ENCODE peak calls at places on chromosome 18, in six cellular contexts. L is H9, G is IMR-90, N is trophoblast cell, B is H1, X is neuronal stem cell. U is an unnamed sample.

GRCh38 chr18:14117611-14118010 is 14.6 kb downstream of the ZNF519 start:
- DNase-seq in L (no peak), G (no peak), N (no peak), B (no peak), X (no peak), U (no peak)

GRCh38 chr18:70464343-70465114 is 175.7 kb downstream of the SOCS6 start:
- DNase-seq in L (peak), G (peak), N (peak), B (peak), X (peak), U (peak)

GRCh38 chr18:48629730-48630324 is 91.0 kb downstream of the CTIF start:
- DNase-seq in L (no peak), G (peak), N (peak), B (no peak), X (no peak), U (peak)

GRCh38 chr18:56795381-56795780 is 144.2 kb downstream of the WDR7 start:
- DNase-seq in L (no peak), G (peak), N (no peak), B (no peak), X (no peak), U (no peak)

GRCh38 chr18:32831781-32832180 is 59.0 kb upstream of the KLHL14 start:
- DNase-seq in L (no peak), G (no peak), N (no peak), B (no peak), X (no peak), U (peak)

GRCh38 chr18:68843467-68844089 is 45.7 kb downstream of the CCDC102B start:
- DNase-seq in L (no peak), G (peak), N (no peak), B (no peak), X (no peak), U (no peak)

GRCh38 chr18:35662293-35663062 is 80.9 kb downstream of the GALNT1 start:
- DNase-seq in L (no peak), G (no peak), N (no peak), B (no peak), X (no peak), U (no peak)

GRCh38 chr18:50879302-50880107 is 587 bp downstream of the ME2 start:
- DNase-seq in L (peak), G (peak), N (peak), B (no peak), X (peak), U (peak)

GRCh38 chr18:245282-245847 is 22.5 kb downstream of the THOC1 start:
- DNase-seq in L (no peak), G (peak), N (no peak), B (no peak), X (no peak), U (no peak)

GRCh38 chr18:28890796-28891195 is 713.9 kb upstream of the CDH2 start:
- DNase-seq in L (no peak), G (no peak), N (no peak), B (no peak), X (no peak), U (no peak)

GRCh38 chr18:76573325-76574025 is 78.4 kb upstream of the ZNF516 start:
- DNase-seq in L (no peak), G (peak), N (no peak), B (no peak), X (no peak), U (peak)

GRCh38 chr18:39596891-39597290 is 2031.3 kb upstream of the CELF4 start:
- DNase-seq in L (no peak), G (no peak), N (no peak), B (no peak), X (no peak), U (no peak)

GRCh38 chr18:69651243-69651642 is 250.6 kb downstream of the DOK6 start:
- DNase-seq in L (no peak), G (no peak), N (no peak), B (no peak), X (no peak), U (no peak)

GRCh38 chr18:34595673-34596072 is 114.4 kb upstream of the DTNA start:
- DNase-seq in L (peak), G (peak), N (no peak), B (no peak), X (no peak), U (peak)

GRCh38 chr18:77676901-77677300 is 427.3 kb downstream of the GALR1 start:
- DNase-seq in L (peak), G (no peak), N (no peak), B (peak), X (no peak), U (no peak)

GRCh38 chr18:44866103-44866502 is 185.4 kb downstream of the SETBP1 start:
- DNase-seq in L (no peak), G (no peak), N (no peak), B (no peak), X (no peak), U (no peak)

GRCh38 chr18:27627927-27628326 is 442.8 kb upstream of the CHST9 start:
- DNase-seq in L (peak), G (no peak), N (no peak), B (no peak), X (no peak), U (no peak)

GRCh38 chr18:27599202-27599829 is 414.2 kb upstream of the CHST9 start:
- DNase-seq in L (peak), G (peak), N (peak), B (no peak), X (peak), U (peak)

GRCh38 chr18:13500891-13501887 is 225.2 kb downstream of the FAM210A start:
- DNase-seq in L (peak), G (peak), N (peak), B (no peak), X (no peak), U (no peak)

GRCh38 chr18:48975817-48976649 is 25.3 kb upstream of the SMAD7 start:
- DNase-seq in L (no peak), G (peak), N (no peak), B (no peak), X (peak), U (peak)

GRCh38 chr18:51361130-51361860 is 163.8 kb upstream of the MEX3C start:
- DNase-seq in L (no peak), G (no peak), N (no peak), B (no peak), X (no peak), U (peak)

GRCh38 chr18:27762054-27762453 is 414.9 kb downstream of the CDH2 start:
- DNase-seq in L (no peak), G (no peak), N (no peak), B (no peak), X (no peak), U (no peak)

GRCh38 chr18:56285387-56286055 is 352.9 kb downstream of the TXNL1 start:
- DNase-seq in L (no peak), G (peak), N (no peak), B (no peak), X (no peak), U (no peak)

DNA sequence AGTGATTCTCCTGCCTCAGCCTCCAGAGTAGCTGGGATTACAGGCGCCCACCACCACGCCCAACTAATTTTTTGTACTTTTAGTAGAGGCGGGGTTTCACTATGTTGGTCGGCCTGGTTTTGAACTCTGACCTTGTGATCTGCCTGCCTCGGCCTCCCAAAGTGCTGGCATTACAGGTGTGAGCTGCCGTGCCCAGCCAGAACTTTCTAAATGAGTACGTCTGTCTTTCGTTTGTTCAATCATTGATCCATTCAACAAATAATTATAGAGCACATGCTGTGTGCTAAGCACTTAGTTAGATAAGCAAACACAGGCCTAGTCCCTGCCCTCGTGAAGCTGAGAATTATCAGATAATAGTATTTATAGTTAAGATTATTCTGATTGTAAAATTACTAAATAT is 56.5 kb downstream of the TTC39C start:
- DNase-seq in L (no peak), G (no peak), N (no peak), B (no peak), X (no peak), U (no peak)
- H3K14ac ChIP-seq in L (no peak), G (no peak), N (no peak), B (no peak), X (no peak), U (no peak)

GRCh38 chr18:80191264-80191663 is 56.0 kb downstream of the PARD6G start:
- DNase-seq in L (no peak), G (no peak), N (no peak), B (no peak), X (no peak), U (no peak)

GRCh38 chr18:80188643-80189010 is 58.7 kb downstream of the PARD6G start:
- DNase-seq in L (no peak), G (no peak), N (no peak), B (no peak), X (no peak), U (no peak)

GRCh38 chr18:80189197-80189865 is 58.0 kb downstream of the PARD6G start:
- DNase-seq in L (no peak), G (no peak), N (no peak), B (no peak), X (no peak), U (no peak)

GRCh38 chr18:80191907-80192652 is 55.2 kb downstream of the PARD6G start:
- DNase-seq in L (no peak), G (no peak), N (no peak), B (no peak), X (no peak), U (no peak)

DNA sequence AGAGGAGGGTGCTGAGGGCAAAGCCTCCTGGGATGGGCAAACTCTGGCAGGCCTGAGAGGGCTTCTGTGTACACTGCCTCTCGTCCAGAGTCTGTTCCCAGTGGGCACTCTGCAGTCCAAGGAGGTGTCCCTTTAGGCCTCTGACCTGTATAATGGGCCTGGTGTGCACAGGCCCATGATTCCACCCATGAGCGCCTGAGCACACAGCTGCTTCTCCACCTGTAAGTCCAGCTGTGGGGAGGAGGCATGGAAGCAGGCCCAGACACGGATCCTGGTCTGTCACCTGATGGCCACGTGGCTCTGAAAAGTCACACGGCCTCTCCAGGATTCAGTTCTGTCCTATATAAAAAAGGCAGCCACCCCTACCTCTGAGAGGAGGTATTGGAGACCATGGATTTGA is 57.0 kb downstream of the PARD6G start:
- DNase-seq in L (no peak), G (no peak), N (no peak), B (no peak), X (no peak), U (no peak)
- H3K14ac ChIP-seq in L (no peak), G (no peak), N (no peak), B (no peak), X (no peak), U (no peak)

GRCh38 chr18:46320928-46321855 is 217.0 kb downstream of the HAUS1 start:
- DNase-seq in L (no peak), G (peak), N (no peak), B (no peak), X (no peak), U (no peak)

GRCh38 chr18:46321954-46322353 is 217.8 kb downstream of the HAUS1 start:
- DNase-seq in L (peak), G (no peak), N (no peak), B (no peak), X (no peak), U (no peak)

GRCh38 chr18:46324087-46324486 is 219.9 kb downstream of the HAUS1 start:
- DNase-seq in L (no peak), G (no peak), N (no peak), B (no peak), X (no peak), U (no peak)

GRCh38 chr18:46322941-46323340 is 218.8 kb downstream of the HAUS1 start:
- DNase-seq in L (no peak), G (no peak), N (no peak), B (no peak), X (no peak), U (no peak)

DNA sequence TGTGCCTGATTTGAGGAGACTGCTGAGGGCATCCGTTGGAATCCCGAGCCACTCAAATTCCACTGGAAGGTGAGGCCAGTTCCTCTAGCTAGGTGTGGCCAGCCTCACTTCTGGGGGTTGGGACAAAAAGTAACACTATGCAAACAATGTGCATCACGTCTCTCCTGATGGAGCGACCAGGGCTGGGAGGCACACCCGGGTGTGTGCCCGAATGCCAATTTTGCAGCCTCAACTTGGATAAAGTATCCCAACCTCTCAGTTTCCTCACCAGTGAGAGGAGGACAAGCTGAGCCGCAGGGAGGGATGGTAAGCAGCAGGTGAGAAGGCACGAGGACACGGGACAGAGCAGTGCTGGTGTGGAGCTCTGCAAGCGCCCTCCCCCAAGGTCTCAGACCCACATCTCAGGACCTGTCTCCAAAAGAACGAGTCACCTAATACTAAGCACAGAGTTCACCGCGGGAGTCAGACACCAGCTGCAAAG is 218.3 kb downstream of the HAUS1 start:
- DNase-seq in L (no peak), G (no peak), N (no peak), B (no peak), X (no peak), U (no peak)
- H3K14ac ChIP-seq in L (no peak), G (no peak), N (no peak), B (no peak), X (no peak), U (no peak)

GRCh38 chr18:64275593-64276309 is 126.9 kb upstream of the LINC00305 start:
- DNase-seq in L (no peak), G (no peak), N (no peak), B (no peak), X (no peak), U (no peak)

GRCh38 chr18:64276736-64277135 is 127.8 kb upstream of the LINC00305 start:
- DNase-seq in L (no peak), G (no peak), N (no peak), B (no peak), X (no peak), U (no peak)

GRCh38 chr18:64273724-64274123 is 124.8 kb upstream of the LINC00305 start:
- DNase-seq in L (peak), G (no peak), N (no peak), B (peak), X (peak), U (no peak)

GRCh38 chr18:64271975-64272659 is 123.2 kb upstream of the LINC00305 start:
- DNase-seq in L (no peak), G (no peak), N (no peak), B (no peak), X (no peak), U (no peak)

GRCh38 chr18:64271264-64271663 is 122.4 kb upstream of the LINC00305 start:
- DNase-seq in L (no peak), G (no peak), N (no peak), B (no peak), X (no peak), U (no peak)
- H3K14ac ChIP-seq in L (no peak), G (no peak), N (no peak), B (no peak), X (no peak), U (no peak)

GRCh38 chr18:46883180-46883579 is 34.1 kb downstream of the PIAS2 start:
- DNase-seq in L (no peak), G (no peak), N (no peak), B (no peak), X (no peak), U (no peak)
- H3K14ac ChIP-seq in L (no peak), G (no peak), N (no peak), B (no peak), X (no peak), U (no peak)

DNA sequence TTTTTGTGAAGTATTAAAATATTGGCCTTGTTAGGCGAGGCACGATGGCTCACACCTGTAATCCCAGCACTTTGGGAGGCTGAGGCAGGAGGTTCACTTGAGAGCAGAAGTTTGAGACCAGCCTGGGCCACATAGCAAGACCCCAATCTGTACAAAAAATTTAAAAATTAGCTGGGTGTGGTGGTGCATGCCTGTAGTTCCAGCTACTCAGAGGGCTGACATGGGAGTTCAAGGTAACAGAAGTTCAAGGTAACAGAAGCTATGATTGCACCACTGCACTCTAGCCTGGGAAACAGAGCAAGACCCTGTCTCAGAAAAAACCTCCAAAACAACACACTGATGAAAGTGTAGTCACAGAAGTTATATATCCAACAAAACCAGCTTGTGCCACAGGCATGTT is 39.8 kb downstream of the IMPA2 start:
- DNase-seq in L (no peak), G (no peak), N (no peak), B (no peak), X (no peak), U (no peak)
- H3K14ac ChIP-seq in L (no peak), G (no peak), N (no peak), B (no peak), X (no peak), U (no peak)

DNA sequence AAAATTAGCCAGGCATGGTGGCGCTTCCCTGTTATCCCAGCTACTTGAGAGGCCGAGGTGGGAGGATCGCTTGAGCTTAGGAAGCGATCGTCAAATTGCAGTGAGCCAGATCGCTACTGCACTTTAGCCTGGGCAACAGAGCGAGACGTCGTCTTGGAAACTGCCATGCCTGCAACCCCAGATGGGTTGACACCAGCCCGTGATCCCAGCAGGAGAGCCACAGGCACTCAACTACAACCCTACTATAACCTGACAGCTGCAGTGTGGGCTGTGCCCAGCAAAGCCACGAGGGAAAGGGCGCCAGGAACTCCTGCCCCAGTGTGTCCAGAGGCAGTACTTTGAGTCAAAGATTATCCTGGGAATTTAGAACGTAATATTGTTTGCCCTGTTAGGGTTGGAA is 85.6 kb downstream of the SS18 start:
- DNase-seq in L (no peak), G (no peak), N (no peak), B (no peak), X (no peak), U (no peak)
- H3K14ac ChIP-seq in L (no peak), G (no peak), N (no peak), B (no peak), X (no peak), U (no peak)

GRCh38 chr18:8049147-8049546 is 482.0 kb downstream of the PTPRM start:
- DNase-seq in L (no peak), G (peak), N (no peak), B (no peak), X (no peak), U (peak)
- H3K14ac ChIP-seq in L (no peak), G (no peak), N (no peak), B (no peak), X (no peak), U (no peak)

DNA sequence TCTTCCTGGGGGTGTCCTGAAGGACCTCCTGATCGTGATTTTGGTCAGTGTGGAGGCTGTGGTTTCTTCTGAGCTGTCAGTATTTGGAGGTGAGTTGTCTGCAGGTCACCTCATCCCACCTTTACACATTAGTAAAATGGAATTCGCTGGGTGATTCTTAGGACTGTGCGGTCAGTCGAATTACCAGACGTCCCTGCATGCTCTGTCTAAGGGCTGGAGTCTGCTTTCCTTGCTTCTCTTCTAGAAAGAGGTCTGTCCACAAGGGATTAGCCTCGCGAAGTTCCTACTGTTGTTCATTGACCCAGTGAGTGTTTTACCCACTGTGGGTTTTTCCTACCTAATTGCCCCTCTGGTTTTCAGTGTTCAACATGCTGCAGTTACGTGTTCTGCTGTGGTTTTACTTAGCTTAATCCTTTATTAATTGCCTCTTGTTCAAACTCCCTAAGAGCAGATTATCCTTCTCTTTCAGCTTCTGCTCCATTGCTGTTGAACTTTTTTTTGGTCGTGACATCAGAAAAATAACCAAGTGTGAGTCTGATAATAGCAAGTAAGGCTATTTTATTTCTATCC is 183.4 kb downstream of the NEDD4L start:
- DNase-seq in L (no peak), G (no peak), N (no peak), B (no peak), X (no peak), U (no peak)
- H3K14ac ChIP-seq in L (no peak), G (no peak), N (no peak), B (no peak), X (no peak), U (no peak)

DNA sequence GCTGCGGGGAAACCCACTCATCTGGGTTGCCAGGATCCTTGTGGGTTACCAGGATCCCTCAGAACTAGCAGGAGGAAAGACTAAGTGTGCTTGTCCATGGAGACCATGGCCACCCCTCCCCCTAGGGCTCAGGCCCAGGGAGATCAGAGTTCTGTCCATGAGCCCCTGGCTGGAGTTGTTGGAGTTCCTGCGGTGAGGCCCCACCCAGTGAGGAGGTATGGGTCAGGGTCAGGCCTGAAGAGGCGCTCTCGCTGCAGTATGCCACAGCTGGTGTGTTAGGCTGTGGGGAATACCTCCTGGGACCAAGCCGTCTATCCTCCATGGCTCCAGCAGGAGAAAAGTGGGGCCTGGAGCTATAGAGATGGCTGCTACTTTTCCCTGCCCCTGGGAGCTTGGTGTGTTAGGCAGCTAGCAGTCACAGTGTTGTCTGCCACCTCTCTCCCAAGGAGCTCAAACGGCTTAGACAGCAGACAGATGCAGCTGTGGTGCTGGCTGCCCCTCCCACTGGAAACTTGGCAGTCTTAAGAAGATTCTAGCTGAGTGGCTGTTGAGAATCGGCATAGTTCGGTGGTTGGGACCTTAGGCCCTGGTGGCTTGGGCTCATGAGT is 240.3 kb upstream of the CELF4 start:
- DNase-seq in L (no peak), G (no peak), N (no peak), B (no peak), X (no peak), U (no peak)
- H3K14ac ChIP-seq in L (no peak), G (no peak), N (no peak), B (no peak), X (peak), U (no peak)

U was measured in mesenchymal stem cell.